ENCODE peak calls at places on chromosomes 3 and 15, in nine cellular contexts. I is neuronal stem cell, B is A549, D is fibroblast of mammary gland, O is IMR-90, G is colonic mucosa, Z is mesendoderm, A is thoracic aorta, S is heart right ventricle. Q is an unnamed sample.
A peak's percentile ranks its signal among the peaks of the same experiment; 100 is the strongest.

GRCh38 chr3:19934098-19934566 is at the start of gene EFHB:
- DNase-seq in I (peak; percentile 50), B (peak; percentile 47), D (peak; percentile 16), O (peak; percentile 10), G (peak; percentile 72), Z (peak; percentile 96), A (no peak), S (no peak), Q (peak; percentile 50)

GRCh38 chr3:56219894-56220805 is 248.1 kb downstream of the ERC2 start:
- DNase-seq in I (no peak), B (no peak), D (no peak), O (no peak), G (no peak), Z (peak; percentile 71), A (no peak), S (no peak), Q (peak; percentile 5)

GRCh38 chr3:69115731-69116130 is 6.7 kb downstream of the LMOD3 start:
- DNase-seq in I (no peak), B (no peak), D (peak; percentile 84), O (peak; percentile 78), G (no peak), Z (no peak), A (no peak), S (no peak), Q (peak; percentile 50)

GRCh38 chr15:52924641-52925040 is 134.5 kb upstream of the ONECUT1 start:
- DNase-seq in I (peak; percentile 39), B (no peak), D (no peak), O (no peak), G (no peak), Z (no peak), A (no peak), S (no peak), Q (no peak)

GRCh38 chr3:110810356-110810755 is 261.3 kb upstream of the NECTIN3 start:
- DNase-seq in I (no peak), B (no peak), D (peak; percentile 65), O (peak; percentile 62), G (no peak), Z (no peak), A (no peak), S (no peak), Q (peak; percentile 25)

GRCh38 chr15:90665288-90666134 is 51.6 kb upstream of the BLM start:
- DNase-seq in I (no peak), B (peak; percentile 95), D (peak; percentile 52), O (peak; percentile 58), G (peak; percentile 75), Z (no peak), A (no peak), S (peak; percentile 71), Q (peak; percentile 62)

GRCh38 chr3:57733790-57734189 is 22.3 kb upstream of the SLMAP start:
- DNase-seq in I (no peak), B (no peak), D (no peak), O (peak; percentile 14), G (no peak), Z (peak; percentile 21), A (no peak), S (no peak), Q (no peak)

GRCh38 chr3:68059628-68060027 is 405.2 kb upstream of the SUCLG2 start:
- DNase-seq in I (no peak), B (no peak), D (no peak), O (no peak), G (no peak), Z (no peak), A (no peak), S (no peak), Q (no peak)

GRCh38 chr15:27743078-27743477 is 356.0 kb downstream of the OCA2 start:
- DNase-seq in I (no peak), B (no peak), D (no peak), O (no peak), G (no peak), Z (no peak), A (no peak), S (peak; percentile 18), Q (no peak)

GRCh38 chr15:97143847-97144711 is 813.6 kb downstream of the NR2F2 start:
- DNase-seq in I (no peak), B (no peak), D (no peak), O (no peak), G (no peak), Z (no peak), A (no peak), S (no peak), Q (no peak)

DNA sequence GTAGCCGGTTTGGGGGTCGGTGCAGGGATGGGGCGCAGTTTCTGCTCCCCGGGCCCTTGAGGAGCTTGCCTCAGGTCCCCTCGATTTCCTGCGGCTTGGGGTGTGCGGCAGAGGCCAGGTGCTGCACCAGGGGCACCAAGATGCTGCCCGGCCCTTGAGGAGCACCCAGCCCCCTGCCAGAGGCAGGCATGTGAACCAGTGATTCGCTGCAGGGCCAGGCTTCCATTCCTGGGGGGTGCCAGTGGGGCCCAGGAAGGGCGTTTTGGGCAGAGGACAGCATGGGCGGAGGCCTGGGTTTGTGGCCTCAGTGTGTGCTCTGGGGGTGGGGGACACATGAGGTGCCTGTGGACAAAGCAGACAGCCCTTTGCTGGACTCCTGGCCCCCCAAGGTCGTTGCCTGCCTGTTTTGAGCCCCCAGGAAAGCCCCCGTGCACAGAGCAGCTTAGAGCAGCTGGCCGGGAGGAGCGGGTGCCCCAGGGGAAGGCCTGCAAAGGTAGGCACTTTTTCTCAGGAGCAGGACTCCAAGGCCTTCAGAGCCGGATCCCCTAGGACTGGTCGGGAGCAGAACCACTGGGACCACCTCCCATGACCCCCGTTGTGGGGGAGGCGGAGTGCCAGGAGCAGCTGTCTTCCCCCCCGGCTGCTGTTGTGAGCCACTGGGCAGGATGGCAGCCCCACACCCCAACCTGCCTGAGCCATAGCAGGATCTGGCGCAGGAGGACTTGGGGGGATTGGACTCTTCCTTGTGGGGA is 1.7 kb downstream of the PLXNA1 start:
- DNase-seq in I (no peak), B (no peak), D (no peak), O (no peak), G (no peak), Z (no peak), A (no peak), S (peak; percentile 14), Q (no peak)
- H3K4me3 ChIP-seq in I (peak overlapping the region; percentile 82), B (peak overlapping the region; percentile 85), D (peak overlapping the region; percentile 68), O (peak overlapping the region; percentile 67), G (peak overlapping the region; percentile 93), Z (peak overlapping the region; percentile 50), A (peak overlapping the region; percentile 97), S (peak overlapping the region; percentile 80), Q (peak overlapping the region; percentile 72)

GRCh38 chr3:29279276-29279675 is 1.6 kb upstream of the RBMS3 start:
- DNase-seq in I (no peak), B (no peak), D (no peak), O (no peak), G (no peak), Z (no peak), A (no peak), S (no peak), Q (no peak)
- H3K4me3 ChIP-seq in I (no peak overlapping the region), B (no peak overlapping the region), D (no peak overlapping the region), O (no peak overlapping the region), G (no peak overlapping the region), Z (no peak overlapping the region), A (peak overlapping the region; percentile 88), S (peak overlapping the region; percentile 79), Q (no peak overlapping the region)

GRCh38 chr3:119296723-119297122 is 2.5 kb downstream of the ARHGAP31 start:
- DNase-seq in I (no peak), B (no peak), D (no peak), O (no peak), G (no peak), Z (no peak), A (no peak), S (no peak), Q (no peak)
- H3K4me3 ChIP-seq in I (no peak overlapping the region), B (no peak overlapping the region), D (no peak overlapping the region), O (no peak overlapping the region), G (no peak overlapping the region), Z (no peak overlapping the region), A (peak overlapping the region; percentile 91), S (peak overlapping the region; percentile 77), Q (peak overlapping the region; percentile 69)

DNA sequence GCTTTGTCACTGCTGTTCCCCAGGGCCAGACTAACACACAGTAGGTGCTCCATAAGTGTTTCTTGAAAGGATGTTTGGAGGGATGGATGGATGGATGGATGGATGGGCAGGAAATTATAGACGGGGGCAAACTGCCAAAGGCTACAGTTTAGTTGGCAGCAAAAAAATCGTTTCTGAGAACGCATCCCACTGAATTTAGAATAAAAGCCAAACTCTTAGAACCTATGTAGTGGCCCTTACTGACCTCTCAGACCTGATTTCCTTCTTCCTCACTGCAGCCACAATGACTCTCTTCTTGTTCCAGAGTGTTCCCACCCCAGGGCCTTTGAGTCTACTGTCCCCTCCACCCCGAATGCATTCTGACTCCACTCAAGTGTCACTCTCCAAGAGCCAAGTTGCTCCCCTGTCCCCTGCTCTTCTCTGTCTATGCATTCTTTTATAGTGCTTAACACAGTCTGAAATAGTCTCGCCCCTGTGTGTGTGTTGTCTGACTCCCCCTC is 5.2 kb upstream of the GATA2 start:
- DNase-seq in I (no peak), B (no peak), D (no peak), O (no peak), G (no peak), Z (no peak), A (no peak), S (no peak), Q (no peak)
- H3K4me3 ChIP-seq in I (peak overlapping the region; percentile 45), B (peak overlapping the region; percentile 73), D (no peak overlapping the region), O (no peak overlapping the region), G (no peak overlapping the region), Z (no peak overlapping the region), A (peak overlapping the region; percentile 71), S (peak overlapping the region; percentile 62), Q (no peak overlapping the region)

GRCh38 chr3:17119198-17120072 is 234.7 kb downstream of the PLCL2 start:
- DNase-seq in I (no peak), B (no peak), D (no peak), O (no peak), G (no peak), Z (no peak), A (no peak), S (no peak), Q (no peak)

GRCh38 chr3:17118771-17119170 is 234.0 kb downstream of the PLCL2 start:
- DNase-seq in I (no peak), B (no peak), D (no peak), O (no peak), G (no peak), Z (no peak), A (no peak), S (no peak), Q (no peak)

GRCh38 chr3:17116007-17116659 is 231.4 kb downstream of the PLCL2 start:
- DNase-seq in I (no peak), B (no peak), D (no peak), O (no peak), G (no peak), Z (peak; percentile 21), A (no peak), S (no peak), Q (no peak)

GRCh38 chr3:17122758-17123157 is 238.0 kb downstream of the PLCL2 start:
- DNase-seq in I (no peak), B (no peak), D (no peak), O (no peak), G (no peak), Z (no peak), A (no peak), S (no peak), Q (no peak)

GRCh38 chr3:17120115-17120514 is 235.4 kb downstream of the PLCL2 start:
- DNase-seq in I (no peak), B (no peak), D (no peak), O (no peak), G (no peak), Z (no peak), A (no peak), S (no peak), Q (no peak)
- H3K4me3 ChIP-seq in I (no peak overlapping the region), B (no peak overlapping the region), D (no peak overlapping the region), O (no peak overlapping the region), G (no peak overlapping the region), Z (no peak overlapping the region), A (no peak overlapping the region), S (no peak overlapping the region), Q (no peak overlapping the region)

Q was measured in choroid plexus epithelial cell.